ENCODE peak calls at places on chromosomes 2 and 18, in nine cellular contexts. S, K, X, H, M, P, E, W and U are unnamed samples.

GRCh38 chr2:76870011-76870410 is 652.2 kb downstream of the LRRTM4 start:
- DNase-seq in S (no peak), K (no peak), X (no peak), H (no peak), M (no peak), P (no peak), E (no peak), W (no peak), U (no peak)

GRCh38 chr2:55965966-55966365 is 42.4 kb upstream of the EFEMP1 start:
- DNase-seq in S (no peak), K (no peak), X (no peak), H (no peak), M (no peak), P (no peak), E (no peak), W (no peak), U (no peak)

GRCh38 chr2:128304330-128304714 is 14.3 kb downstream of the HS6ST1 start:
- DNase-seq in S (no peak), K (no peak), X (no peak), H (no peak), M (no peak), P (no peak), E (no peak), W (no peak), U (no peak)

GRCh38 chr2:239913632-239914417 is 111.3 kb downstream of the NDUFA10 start:
- DNase-seq in S (no peak), K (no peak), X (no peak), H (peak), M (no peak), P (peak), E (no peak), W (peak), U (no peak)

GRCh38 chr2:128374001-128374710 is 55.5 kb upstream of the HS6ST1 start:
- DNase-seq in S (no peak), K (no peak), X (no peak), H (peak), M (peak), P (peak), E (no peak), W (peak), U (no peak)

GRCh38 chr2:72864500-72864899 is 22.7 kb upstream of the SPR start:
- DNase-seq in S (peak), K (no peak), X (peak), H (no peak), M (no peak), P (no peak), E (no peak), W (no peak), U (no peak)

GRCh38 chr2:33784488-33784887 is 185.4 kb upstream of the FAM98A start:
- DNase-seq in S (no peak), K (no peak), X (no peak), H (no peak), M (no peak), P (no peak), E (no peak), W (no peak), U (no peak)

GRCh38 chr2:203400805-203401585 is 72.8 kb downstream of the ABI2 start:
- DNase-seq in S (no peak), K (no peak), X (no peak), H (no peak), M (no peak), P (no peak), E (no peak), W (no peak), U (no peak)

GRCh38 chr2:9262671-9263171 is 56.1 kb downstream of the ASAP2 start:
- DNase-seq in S (no peak), K (no peak), X (no peak), H (no peak), M (no peak), P (no peak), E (no peak), W (no peak), U (no peak)

DNA sequence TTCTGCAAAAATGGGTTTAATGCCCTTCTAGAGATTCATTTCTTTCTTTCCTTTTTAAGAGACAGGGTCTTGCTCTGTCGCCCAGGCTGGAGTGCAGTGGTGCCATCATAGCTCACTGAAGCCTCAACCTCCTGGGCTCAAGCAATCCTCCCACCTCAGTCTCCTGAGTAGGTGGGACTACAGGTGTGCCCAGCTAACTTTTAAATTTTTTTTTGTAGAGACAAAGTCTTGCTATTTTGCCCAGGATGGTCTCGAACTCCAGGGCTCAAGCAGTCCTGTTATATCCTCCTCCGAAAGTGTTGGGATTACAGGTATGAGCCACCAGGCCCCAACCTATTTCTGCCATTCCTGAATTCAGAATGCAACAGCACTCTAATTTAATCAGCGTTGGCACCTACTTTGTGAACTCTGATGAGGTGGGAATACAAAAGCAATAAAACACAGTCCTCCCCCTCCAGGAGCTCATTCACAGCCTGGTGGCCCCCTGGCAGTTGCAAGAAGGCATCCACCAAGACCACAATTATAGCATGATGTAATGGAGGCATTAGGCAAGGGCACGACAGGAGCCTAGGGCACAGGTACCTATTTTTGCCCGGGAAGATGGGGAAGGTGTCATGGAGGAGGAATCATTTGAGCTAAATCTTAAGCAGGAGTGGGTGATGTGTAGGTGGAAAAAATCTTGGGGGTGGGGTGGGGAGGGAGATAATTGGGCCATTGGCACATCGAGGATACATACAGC is 5.1 kb downstream of the RHOB start:
- DNase-seq in S (no peak), K (no peak), X (no peak), H (peak), M (no peak), P (no peak), E (no peak), W (no peak), U (no peak)
- TF ChIP-seq POLR2A in S (no peak), K (no peak), X (no peak), H (no peak), M (no peak), P (no peak), E (no peak), W (no peak), U (no peak)

DNA sequence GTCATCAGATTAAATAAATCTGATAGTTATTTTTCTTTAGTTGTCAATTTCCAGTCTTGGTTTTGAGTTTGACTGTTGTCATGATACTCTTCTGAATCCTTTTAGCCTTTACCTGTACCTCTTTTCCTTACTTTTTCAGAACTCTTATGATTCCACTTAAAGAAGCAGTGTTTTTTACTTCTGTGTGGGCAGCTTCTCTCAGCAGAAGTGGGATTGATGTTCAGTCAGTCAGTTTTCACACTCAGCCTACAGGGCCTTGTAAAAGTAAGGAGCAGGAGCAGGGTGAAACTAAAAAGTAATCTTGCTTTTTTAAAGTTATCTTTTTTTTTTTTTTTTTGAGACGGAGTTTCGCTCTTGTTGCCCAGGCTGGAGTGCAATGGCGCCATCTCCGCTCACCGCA is 75.1 kb downstream of the HAUS1 start:
- DNase-seq in S (no peak), K (no peak), X (no peak), H (no peak), M (no peak), P (no peak), E (no peak), W (no peak), U (no peak)
- TF ChIP-seq POLR2A in S (no peak), K (no peak), X (no peak), H (no peak), M (no peak), P (no peak), E (no peak), W (no peak), U (no peak)

GRCh38 chr18:36186461-36187137 is 698 bp upstream of the MOCOS start:
- DNase-seq in S (no peak), K (no peak), X (peak), H (peak), M (peak), P (peak), E (no peak), W (peak), U (peak)

GRCh38 chr18:36185901-36186460 is 1.3 kb upstream of the MOCOS start:
- DNase-seq in S (no peak), K (no peak), X (no peak), H (no peak), M (no peak), P (no peak), E (no peak), W (no peak), U (no peak)

GRCh38 chr18:36187826-36188721 is 777 bp downstream of the MOCOS start:
- DNase-seq in S (no peak), K (no peak), X (peak), H (peak), M (no peak), P (peak), E (no peak), W (peak), U (peak)

GRCh38 chr18:36188912-36189311 is 1.6 kb downstream of the MOCOS start:
- DNase-seq in S (no peak), K (no peak), X (no peak), H (no peak), M (no peak), P (no peak), E (no peak), W (no peak), U (peak)

GRCh38 chr18:36187138-36187825 is at the start of gene MOCOS:
- DNase-seq in S (peak), K (no peak), X (peak), H (peak), M (peak), P (peak), E (peak), W (peak), U (peak)
- TF ChIP-seq POLR2A in S (peak), K (peak), X (peak), H (no peak), M (peak), P (peak), E (no peak), W (no peak), U (no peak)

GRCh38 chr2:156342252-156343095 is 10.0 kb upstream of the NR4A2 start:
- DNase-seq in S (peak), K (peak), X (peak), H (peak), M (peak), P (peak), E (peak), W (peak), U (peak)
- TF ChIP-seq POLR2A in S (peak), K (peak), X (peak), H (peak), M (peak), P (no peak), E (peak), W (peak), U (peak)

DNA sequence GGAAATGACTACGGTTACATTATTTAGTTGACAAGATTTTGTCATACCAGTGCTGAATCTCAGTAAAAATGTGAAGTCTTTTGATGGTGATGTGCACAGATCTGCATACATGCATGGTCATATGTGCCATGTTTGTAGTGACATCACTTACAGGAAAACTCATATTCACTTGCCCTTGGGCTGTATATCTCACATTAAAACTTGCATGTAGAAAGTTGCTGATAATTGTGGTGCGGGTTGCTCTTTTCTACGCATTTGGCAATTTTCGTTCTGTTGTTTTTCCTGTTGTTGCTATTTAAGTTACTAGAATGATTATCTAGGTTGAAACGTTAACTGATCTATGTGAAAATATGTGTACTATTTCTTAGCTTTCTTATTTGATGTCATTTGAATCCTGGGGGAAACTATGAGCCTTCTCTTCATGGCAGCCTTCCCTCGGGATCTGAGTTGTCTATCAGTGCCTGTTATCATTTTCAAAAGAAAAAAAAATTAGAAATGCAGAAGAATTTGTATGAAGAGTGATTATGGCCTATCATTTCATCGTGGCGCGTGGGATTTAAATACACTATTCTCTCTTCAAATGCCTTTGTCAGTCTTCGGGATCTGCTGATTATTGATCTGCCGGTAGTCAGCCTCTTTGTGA is 296.6 kb downstream of the TMX3 start:
- DNase-seq in S (no peak), K (no peak), X (no peak), H (no peak), M (no peak), P (no peak), E (no peak), W (no peak), U (no peak)
- TF ChIP-seq POLR2A in S (no peak), K (no peak), X (no peak), H (no peak), M (no peak), P (no peak), E (no peak), W (no peak), U (no peak)

DNA sequence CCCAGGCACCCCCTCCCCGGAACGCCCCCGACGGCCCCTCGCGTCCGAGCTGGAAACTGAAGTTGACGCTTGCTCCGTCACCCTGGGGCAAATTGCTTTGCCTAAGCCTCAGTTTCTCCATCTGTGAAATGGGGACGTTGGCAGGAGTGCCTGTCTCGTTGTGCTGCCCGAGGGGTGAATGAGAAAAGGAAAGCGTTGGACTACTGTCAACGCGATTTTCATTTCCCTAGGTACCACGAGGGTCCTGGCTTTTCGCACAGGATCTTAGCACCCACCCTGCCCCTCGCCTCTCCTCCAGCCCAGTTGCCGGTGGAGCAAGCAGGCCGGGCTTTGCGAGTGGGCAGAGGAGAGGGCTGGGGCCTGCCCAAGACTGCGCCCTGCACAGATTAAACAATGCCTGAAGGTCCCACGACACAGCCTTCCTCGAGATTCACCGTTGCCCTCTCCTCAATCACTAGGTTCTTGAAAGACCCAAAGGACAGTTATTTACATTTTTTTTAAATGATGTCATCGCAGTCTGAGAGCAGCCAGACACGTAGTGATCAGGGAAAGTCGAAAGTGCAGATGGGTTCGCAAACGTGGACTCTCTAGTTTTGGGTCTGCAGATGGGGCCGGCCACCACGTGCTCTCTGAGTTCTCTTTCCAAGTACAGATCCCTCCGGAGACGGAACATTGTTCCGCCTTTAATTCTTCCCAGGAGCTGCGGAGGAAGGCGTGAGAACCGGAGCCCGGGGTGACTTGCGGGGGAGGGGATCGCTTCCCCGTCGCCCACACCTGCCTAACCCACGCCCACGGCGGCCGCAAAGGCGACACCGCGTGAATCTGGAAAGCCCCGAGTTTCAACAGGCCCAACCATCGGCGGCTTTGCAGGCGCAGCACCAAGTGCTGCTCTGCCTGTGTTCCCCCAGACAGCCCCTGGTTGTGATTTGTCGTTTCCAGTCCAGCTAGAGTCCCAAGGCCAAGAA is 54.1 kb downstream of the PKDCC start:
- DNase-seq in S (no peak), K (peak), X (peak), H (peak), M (peak), P (peak), E (peak), W (peak), U (peak)
- TF ChIP-seq POLR2A in S (no peak), K (no peak), X (no peak), H (no peak), M (no peak), P (no peak), E (peak), W (no peak), U (no peak)

DNA sequence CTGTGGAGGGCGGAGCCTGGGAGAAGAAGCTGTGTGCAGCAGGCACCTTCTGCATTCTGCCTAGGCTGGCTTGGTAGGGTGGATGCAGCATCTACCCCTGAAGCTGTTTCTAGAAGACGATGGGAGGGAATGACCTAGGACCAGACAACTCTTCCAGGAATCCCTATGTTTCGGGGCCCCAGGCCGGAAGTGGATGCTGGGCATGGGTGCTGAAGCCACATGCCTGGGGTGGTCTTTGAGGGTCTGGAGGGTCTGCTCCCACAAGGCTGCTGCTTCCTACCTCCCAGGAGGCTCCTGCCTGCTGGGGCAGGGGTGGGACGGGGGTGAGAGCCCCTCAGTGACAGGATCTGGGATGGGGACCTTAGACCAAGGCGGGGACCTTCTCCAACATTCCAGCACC is 61.0 kb downstream of the CIB4 start:
- DNase-seq in S (no peak), K (no peak), X (no peak), H (no peak), M (no peak), P (no peak), E (no peak), W (no peak), U (no peak)
- TF ChIP-seq POLR2A in S (no peak), K (no peak), X (no peak), H (no peak), M (no peak), P (no peak), E (no peak), W (no peak), U (no peak)

GRCh38 chr2:31704561-31705212 is 123.9 kb upstream of the SRD5A2 start:
- DNase-seq in S (no peak), K (no peak), X (no peak), H (peak), M (no peak), P (no peak), E (no peak), W (no peak), U (no peak)
- TF ChIP-seq POLR2A in S (no peak), K (no peak), X (no peak), H (no peak), M (no peak), P (no peak), E (no peak), W (no peak), U (no peak)

DNA sequence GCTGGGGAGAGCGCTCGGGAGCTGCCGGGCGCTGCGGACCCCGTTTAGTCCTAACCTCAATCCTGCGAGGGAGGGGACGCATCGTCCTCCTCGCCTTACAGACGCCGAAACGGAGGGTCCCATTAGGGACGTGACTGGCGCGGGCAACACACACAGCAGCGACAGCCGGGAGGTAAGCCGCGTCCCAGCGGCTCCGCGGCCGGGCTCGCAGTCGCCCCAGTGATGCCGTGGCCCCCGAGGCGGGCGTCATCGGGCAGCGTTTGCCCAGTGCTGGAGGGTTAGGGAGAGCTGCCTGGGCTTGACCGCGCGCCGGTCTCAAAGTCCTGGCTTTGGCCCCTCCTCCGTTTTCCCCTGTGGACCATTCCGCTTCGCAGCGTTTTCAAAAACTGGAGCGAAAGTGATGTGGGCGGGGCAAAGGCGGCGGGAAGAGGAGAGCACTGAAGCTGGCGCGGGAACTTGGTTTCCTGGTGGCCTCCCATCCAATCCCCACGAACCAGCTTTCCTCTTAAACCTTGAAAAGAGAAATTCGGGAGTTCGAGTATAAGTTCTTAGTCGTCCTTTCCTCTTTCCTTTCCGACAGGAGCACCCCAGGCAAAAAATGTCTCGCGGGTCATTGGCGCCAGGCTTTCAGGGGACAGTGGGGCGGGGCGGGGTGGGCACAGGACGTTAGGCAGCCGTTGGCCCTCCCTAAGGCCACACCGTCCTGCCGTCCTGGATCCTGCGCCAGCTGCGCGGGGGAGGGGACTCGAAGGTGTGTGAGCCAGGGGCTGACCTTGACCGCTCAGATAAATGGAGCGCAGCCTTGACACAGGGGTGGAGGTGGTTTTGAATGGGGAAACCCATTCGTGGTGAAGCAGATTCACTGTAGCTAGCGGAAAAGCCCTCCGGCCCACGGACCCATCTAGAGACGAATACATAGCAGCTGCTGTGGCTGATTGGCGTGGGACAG is 819 bp downstream of the TYMS start:
- DNase-seq in S (peak), K (no peak), X (peak), H (peak), M (peak), P (peak), E (peak), W (peak), U (peak)
- TF ChIP-seq POLR2A in S (peak), K (peak), X (peak), H (no peak), M (peak), P (peak), E (peak), W (no peak), U (peak)